ENCODE peak calls at places on chromosomes 13 and 19, in four cellular contexts. S, R, B and O are unnamed samples.

GRCh38 chr13:49023441-49023840 is 47.7 kb downstream of the FNDC3A start:
- DNase-seq in B (no peak), R (no peak), S (no peak), O (no peak)

GRCh38 chr13:108342369-108343289 is 73.1 kb downstream of the TNFSF13B start:
- DNase-seq in B (no peak), S (no peak), R (no peak), O (no peak)

GRCh38 chr19:11247391-11247790 is 8.0 kb downstream of the ANGPTL8 start:
- DNase-seq in R (peak; percentile 65), S (peak; percentile 37), B (no peak), O (no peak)

GRCh38 chr13:104171132-104171531 is 1104.9 kb upstream of the SLC10A2 start:
- DNase-seq in B (no peak), R (no peak), S (no peak), O (no peak)

GRCh38 chr19:18464646-18465045 is 26.7 kb upstream of the ISYNA1 start:
- DNase-seq in B (peak; percentile 80), R (peak; percentile 79), S (peak; percentile 95), O (no peak)

GRCh38 chr13:80341098-80341701 is at the start of gene SPRY2:
- DNase-seq in R (peak; percentile 89), S (peak; percentile 96), B (peak; percentile 93), O (peak; percentile 81)

GRCh38 chr19:38773469-38774177 is at the start of gene LGALS7:
- DNase-seq in B (no peak), R (no peak), S (no peak), O (no peak)

GRCh38 chr13:37488682-37489081 is 109.9 kb downstream of the POSTN start:
- DNase-seq in R (no peak), S (no peak), B (no peak), O (no peak)

GRCh38 chr13:97321616-97322321 is 99.6 kb downstream of the MBNL2 start:
- DNase-seq in R (no peak), B (no peak), S (no peak), O (no peak)

GRCh38 chr13:112448621-112449544 is 72.7 kb downstream of the SPACA7 start:
- DNase-seq in R (no peak), S (peak; percentile 12), B (peak; percentile 21), O (no peak)

GRCh38 chr13:24086642-24087041 is 73.9 kb upstream of the SPATA13 start:
- DNase-seq in B (no peak), R (no peak), S (no peak), O (no peak)

GRCh38 chr13:35474551-35474950 is 1.9 kb downstream of the MAB21L1 start:
- DNase-seq in R (no peak), S (no peak), B (no peak), O (no peak)

GRCh38 chr13:32023096-32023495 is 8.5 kb upstream of the FRY start:
- DNase-seq in R (no peak), S (no peak), B (no peak), O (no peak)
- TF ChIP-seq CTCF in R (no peak), S (no peak), B (no peak), O (no peak)

GRCh38 chr13:28049215-28049614 is 51.2 kb downstream of the FLT3 start:
- DNase-seq in S (no peak), R (no peak), B (no peak), O (no peak)
- TF ChIP-seq CTCF in S (no peak), R (no peak), B (no peak), O (no peak)

GRCh38 chr13:70544706-70545105 is 436.5 kb upstream of the KLHL1 start:
- DNase-seq in S (no peak), R (no peak), B (no peak), O (no peak)
- TF ChIP-seq CTCF in S (no peak), R (no peak), B (no peak), O (no peak)

DNA sequence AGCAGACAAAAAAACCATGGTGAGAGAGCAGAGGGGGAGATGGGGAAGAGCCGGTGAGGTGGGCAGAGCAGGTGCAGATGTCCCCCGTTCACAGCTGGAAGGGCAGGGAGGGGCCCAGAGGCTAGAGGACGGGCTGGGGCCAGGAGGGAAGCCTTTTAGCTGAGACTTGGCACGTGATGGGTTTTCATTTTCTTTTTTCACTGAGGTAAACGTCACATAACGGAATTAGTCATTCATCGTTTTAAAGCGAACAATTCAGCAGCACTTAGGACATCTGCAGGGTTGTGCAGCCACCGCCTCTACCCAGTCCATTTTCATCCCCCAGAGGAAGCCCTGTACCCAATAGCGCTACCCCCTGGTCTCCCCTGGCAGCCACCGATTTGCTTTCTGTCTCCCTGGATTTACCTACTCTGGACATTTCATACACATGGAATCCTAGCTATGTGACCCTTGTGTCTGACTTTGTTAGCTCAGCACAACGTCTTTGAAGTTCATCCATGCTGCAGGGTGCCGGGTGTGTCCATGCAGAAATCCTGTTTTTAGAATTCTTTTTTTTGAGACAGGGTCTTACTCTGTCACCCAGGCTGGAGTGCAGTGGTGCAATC is 16.0 kb upstream of the EMC10 start:
- DNase-seq in S (no peak), B (no peak), R (no peak), O (no peak)
- TF ChIP-seq CTCF in S (no peak), B (no peak), R (no peak), O (no peak)

GRCh38 chr13:42422681-42423080 is 150.7 kb downstream of the AKAP11 start:
- DNase-seq in R (no peak), B (no peak), S (no peak), O (no peak)
- TF ChIP-seq CTCF in R (no peak), B (no peak), S (no peak), O (no peak)